ENCODE peak calls at places on chromosomes 2 and 18, in four cellular contexts. E, B, S and U are unnamed samples.

GRCh38 chr2:101616411-101616810 is 81.1 kb upstream of the MAP4K4 start:
- DNase-seq in E (no peak), B (no peak), S (no peak), U (no peak)

GRCh38 chr18:63189817-63190216 is 129.8 kb downstream of the BCL2 start:
- DNase-seq in E (no peak), B (no peak), S (no peak), U (no peak)

GRCh38 chr18:35998967-35999366 is 26.5 kb downstream of the RMP24 start:
- DNase-seq in E (no peak), B (peak), S (no peak), U (no peak)

GRCh38 chr18:46712406-46712805 is 44.4 kb downstream of the ST8SIA5 start:
- DNase-seq in E (no peak), B (no peak), S (no peak), U (no peak)

GRCh38 chr2:175742367-175742766 is 259.7 kb downstream of the LNPK start:
- DNase-seq in E (no peak), B (peak), S (no peak), U (peak)

GRCh38 chr18:13217466-13217961 is 1.0 kb upstream of the LDLRAD4 start:
- DNase-seq in E (peak), B (no peak), S (peak), U (no peak)

GRCh38 chr2:150619607-150620330 is 132.3 kb upstream of the RND3 start:
- DNase-seq in E (no peak), B (peak), S (no peak), U (no peak)

GRCh38 chr18:44602845-44603244 is 77.8 kb upstream of the SETBP1 start:
- DNase-seq in E (no peak), B (peak), S (no peak), U (no peak)

GRCh38 chr2:17539993-17540812 is at the start of gene VSNL1:
- DNase-seq in E (no peak), B (peak), S (peak), U (no peak)

GRCh38 chr2:28750316-28751101 is 1.1 kb upstream of the PPP1CB start:
- DNase-seq in E (no peak), B (peak), S (peak), U (peak)

GRCh38 chr2:150882751-150883520 is 378.7 kb downstream of the RBM43 start:
- DNase-seq in E (no peak), B (no peak), S (no peak), U (no peak)

GRCh38 chr2:221612171-221612570 is 40.1 kb upstream of the EPHA4 start:
- DNase-seq in E (no peak), B (no peak), S (no peak), U (no peak)

GRCh38 chr2:106792671-106793070 is 93.3 kb downstream of the ST6GAL2 start:
- DNase-seq in E (no peak), B (no peak), S (no peak), U (no peak)

GRCh38 chr2:51483720-51484119 is 451.8 kb upstream of the NRXN1 start:
- DNase-seq in E (no peak), B (no peak), S (no peak), U (no peak)

GRCh38 chr2:66344087-66344663 is 90.8 kb upstream of the MEIS1 start:
- DNase-seq in E (no peak), B (peak), S (no peak), U (no peak)

DNA sequence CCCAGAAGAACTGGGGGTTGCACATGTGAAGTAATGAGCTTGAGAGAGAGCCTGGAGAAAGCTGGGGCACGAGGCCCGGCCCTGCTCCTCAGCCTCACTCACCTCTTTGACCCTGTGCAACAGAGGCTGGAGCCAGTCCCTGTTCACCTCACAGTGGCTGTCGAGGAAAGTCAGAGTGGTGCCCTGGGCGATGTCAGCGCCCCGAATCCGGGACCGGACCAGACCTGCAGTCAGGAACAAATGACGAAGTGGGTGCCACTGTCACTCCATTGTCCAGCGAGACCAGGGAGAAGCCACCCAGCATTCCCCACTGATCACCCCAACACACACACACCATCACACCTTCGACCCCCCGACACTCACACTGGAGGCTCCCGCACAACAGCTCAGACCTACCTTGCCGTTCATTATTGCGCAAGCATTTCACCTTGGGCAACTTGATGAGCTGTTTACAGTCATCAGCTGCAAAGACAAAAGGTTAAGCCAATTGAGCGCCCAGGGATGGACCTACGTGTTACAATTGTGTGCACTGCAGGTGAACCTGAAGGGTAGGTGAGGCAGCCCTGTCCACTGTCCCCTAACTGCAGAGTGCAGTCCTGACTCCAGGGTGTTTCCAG is 148.4 kb upstream of the CAPN13 start:
- DNase-seq in E (no peak), B (no peak), S (no peak), U (no peak)
- H3K4me3 ChIP-seq in E (no peak), B (no peak), S (no peak), U (no peak)

DNA sequence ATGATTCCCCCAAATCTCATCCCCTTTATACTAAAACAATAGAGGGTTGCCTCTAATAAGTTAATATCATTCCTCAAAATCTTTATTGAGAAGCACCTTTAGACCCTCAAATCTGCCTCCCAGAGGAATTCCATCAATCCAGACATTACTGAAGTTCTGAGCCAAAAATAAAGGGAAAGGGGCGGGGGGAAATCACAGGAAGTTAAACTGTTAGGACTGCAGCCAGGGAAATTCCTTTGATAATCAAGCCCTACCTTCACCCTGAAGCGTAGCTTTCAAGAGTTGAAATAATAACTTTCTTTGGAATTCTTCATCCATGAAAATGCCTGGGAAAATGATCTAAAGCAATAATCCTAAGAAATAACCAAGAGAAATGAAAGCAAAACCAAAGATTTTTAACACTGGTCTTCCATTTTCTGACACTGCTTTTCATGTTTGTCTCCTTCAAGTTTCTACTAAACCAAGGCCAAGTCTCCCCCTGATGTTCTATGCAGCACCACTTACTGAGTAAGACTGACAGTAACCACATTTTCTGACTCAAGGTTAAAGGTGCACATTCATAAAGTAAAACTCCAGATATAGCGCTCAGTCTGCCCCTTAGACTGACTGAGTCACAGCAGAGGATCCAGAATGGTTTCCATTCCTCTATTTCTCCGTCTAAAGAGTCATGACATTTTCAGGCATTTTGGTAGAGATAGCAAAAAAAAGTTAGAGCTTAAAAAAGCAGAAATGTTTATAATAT is 78.2 kb downstream of the TCF4 start:
- DNase-seq in E (no peak), B (peak), S (no peak), U (no peak)
- H3K4me3 ChIP-seq in E (no peak), B (no peak), S (no peak), U (no peak)

DNA sequence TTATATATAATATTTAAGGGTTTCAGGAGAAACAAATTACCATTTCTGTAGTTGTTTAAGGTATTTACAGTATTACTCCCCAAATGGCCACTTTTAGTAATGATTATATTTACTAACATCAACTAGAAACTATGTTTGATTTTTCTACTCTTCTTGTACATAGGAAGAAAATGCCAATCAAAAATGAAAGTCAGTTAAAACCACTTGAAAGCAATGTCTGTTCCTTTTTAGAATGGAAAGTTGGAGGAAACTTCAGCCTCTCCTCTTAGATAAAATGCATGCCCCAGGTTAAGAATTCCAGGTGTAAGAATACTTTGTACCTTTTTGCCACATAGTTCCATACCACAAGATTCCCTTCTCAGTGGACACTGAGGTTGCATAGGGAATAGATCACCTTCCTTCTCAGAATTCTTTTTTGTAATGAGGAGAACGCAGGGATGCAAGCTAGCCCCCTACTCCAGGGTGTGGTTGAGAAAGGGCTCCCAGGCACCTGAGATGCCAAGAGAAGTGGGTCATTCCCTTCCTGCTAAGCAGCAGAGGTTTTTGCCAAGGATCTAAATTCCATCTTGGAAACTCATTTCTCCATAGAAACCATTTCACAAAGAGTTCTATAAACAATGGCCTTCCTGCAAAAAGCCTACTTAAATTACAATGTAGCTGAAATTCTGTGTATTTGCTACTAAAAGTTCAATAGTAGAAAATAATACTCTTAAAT is 3.6 kb upstream of the PPP3R1 start:
- DNase-seq in E (no peak), B (peak), S (no peak), U (peak)
- H3K4me3 ChIP-seq in E (no peak), B (no peak), S (no peak), U (no peak)

GRCh38 chr2:120736955-120737801 is 1.5 kb downstream of the GLI2 start:
- DNase-seq in E (no peak), B (no peak), S (peak), U (no peak)

GRCh38 chr2:120735750-120736170 is at the start of gene GLI2:
- DNase-seq in E (no peak), B (peak), S (peak), U (peak)

GRCh38 chr2:120736202-120736954 is 710 bp downstream of the GLI2 start:
- DNase-seq in E (no peak), B (no peak), S (peak), U (no peak)

GRCh38 chr2:120733238-120733942 is 2.3 kb upstream of the GLI2 start:
- DNase-seq in E (no peak), B (no peak), S (peak), U (no peak)

GRCh38 chr2:120734930-120735611 is 597 bp upstream of the GLI2 start:
- DNase-seq in E (no peak), B (no peak), S (peak), U (no peak)
- H3K4me3 ChIP-seq in E (no peak), B (no peak), S (no peak), U (no peak)